ENCODE peak calls at places on chromosomes 11 and 22, in four cellular contexts. I, F, G and D are unnamed samples.

GRCh38 chr11:70826541-70826943 is 425.8 kb downstream of the SHANK2 start:
- DNase-seq in I (no peak), F (no peak), G (no peak), D (no peak)

GRCh38 chr22:48663297-48663696 is 1164.4 kb downstream of the BRD1 start:
- DNase-seq in I (peak; percentile 44), F (peak; percentile 55), G (no peak), D (peak; percentile 7)

GRCh38 chr11:119381186-119381988 is at the start of gene USP2:
- DNase-seq in I (peak; percentile 93), F (peak; percentile 95), G (peak; percentile 78), D (peak; percentile 93)

GRCh38 chr22:42960146-42960509 is 54.8 kb downstream of the PACSIN2 start:
- DNase-seq in I (peak; percentile 38), F (no peak), G (no peak), D (no peak)

GRCh38 chr22:28141614-28142013 is 222.6 kb upstream of the PITPNB start:
- DNase-seq in I (no peak), F (no peak), G (no peak), D (no peak)

GRCh38 chr11:12088047-12088481 is 22.3 kb upstream of the MICAL2 start:
- DNase-seq in I (no peak), F (peak; percentile 34), G (no peak), D (no peak)

GRCh38 chr11:206516-207212 is 535 bp downstream of the BET1L start:
- DNase-seq in I (no peak), F (peak; percentile 39), G (no peak), D (no peak)

GRCh38 chr22:25546242-25546641 is 18.2 kb upstream of the GRK3 start:
- DNase-seq in I (no peak), F (no peak), G (no peak), D (no peak)

GRCh38 chr22:19215360-19215759 is 36.8 kb upstream of the SLC25A1 start:
- DNase-seq in I (no peak), F (no peak), G (no peak), D (no peak)

GRCh38 chr11:76947790-76948189 is 86.4 kb upstream of the B3GNT6 start:
- DNase-seq in I (no peak), F (no peak), G (no peak), D (no peak)
- TF ChIP-seq TCF7L2 in I (no peak), F (no peak), G (no peak), D (no peak)

DNA sequence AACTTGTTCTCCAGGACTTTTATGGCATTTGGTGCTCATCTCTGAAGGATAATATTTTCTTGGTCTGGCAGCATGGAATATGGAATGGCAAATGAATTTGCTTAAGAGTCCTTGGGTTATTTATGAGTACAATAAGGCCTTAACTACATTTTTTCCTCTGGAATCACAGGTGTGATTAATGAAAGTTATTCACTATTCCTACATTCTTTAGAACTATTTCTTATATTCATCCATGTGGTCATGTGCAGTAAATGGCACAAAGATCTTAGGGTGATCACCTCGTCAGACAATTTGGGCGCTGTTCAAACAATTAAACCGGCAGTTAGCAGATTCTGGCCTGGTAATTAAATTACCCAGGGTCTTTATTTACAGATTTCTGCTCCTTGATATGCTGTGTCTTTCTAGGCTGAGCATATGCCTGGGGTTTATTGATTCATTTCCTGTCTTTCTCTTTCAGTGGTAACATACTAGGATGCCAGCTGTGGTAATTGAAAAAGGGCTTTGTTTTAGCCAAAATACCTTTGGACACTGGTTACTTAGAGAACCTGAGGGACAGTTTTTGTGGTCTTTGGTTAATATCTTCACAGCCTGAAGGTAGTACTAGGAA is 31.6 kb downstream of the SIK2 start:
- DNase-seq in I (peak; percentile 51), F (no peak), G (no peak), D (no peak)
- TF ChIP-seq TCF7L2 in I (no peak), F (no peak), G (no peak), D (no peak)

DNA sequence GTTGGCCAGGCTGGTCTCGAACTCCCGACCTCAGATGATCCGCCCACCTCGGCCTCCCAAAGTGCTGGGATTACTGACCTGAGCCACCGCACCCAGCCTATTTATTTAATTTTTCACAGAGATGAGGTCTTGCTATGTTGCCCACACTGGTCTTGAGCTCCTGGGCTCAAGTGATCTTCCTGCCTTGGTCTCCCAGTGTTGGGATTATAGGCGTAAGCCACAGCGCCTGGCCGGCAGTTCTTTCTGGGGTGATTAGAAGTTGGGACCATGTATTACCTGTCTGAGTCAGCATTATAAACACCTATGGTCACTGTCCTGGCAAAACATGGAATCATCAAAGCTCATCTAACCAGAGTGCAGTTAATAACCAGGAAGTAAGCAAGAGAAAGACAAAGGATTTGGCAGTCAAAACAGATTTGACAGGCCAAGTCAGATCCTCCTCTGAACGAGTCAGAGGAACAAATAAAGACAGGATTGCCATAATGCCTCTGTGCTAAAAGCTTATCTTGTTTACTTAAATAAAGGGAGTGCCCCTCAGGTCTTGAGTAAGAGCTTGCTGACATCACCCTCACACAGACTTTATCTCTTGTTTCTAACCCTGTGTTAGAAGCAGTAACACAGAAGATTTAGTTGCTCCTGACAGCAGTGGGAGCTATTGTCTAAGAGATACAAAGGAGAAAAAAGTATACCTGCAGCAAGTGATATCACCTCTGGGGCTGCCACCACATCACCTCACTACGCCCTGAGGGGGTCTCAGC is 3.7 kb downstream of the SERPIND1 start:
- DNase-seq in I (peak; percentile 99), F (peak; percentile 97), G (no peak), D (peak; percentile 70)
- TF ChIP-seq TCF7L2 in I (no peak), F (no peak), G (no peak), D (no peak)

GRCh38 chr22:50705219-50705691 is 32.6 kb downstream of the SHANK3 start:
- DNase-seq in I (no peak), F (peak; percentile 62), G (no peak), D (no peak)
- TF ChIP-seq TCF7L2 in I (no peak), F (no peak), G (no peak), D (no peak)

GRCh38 chr11:106133529-106133928 is 56.1 kb downstream of the AASDHPPT start:
- DNase-seq in I (no peak), F (no peak), G (no peak), D (no peak)
- TF ChIP-seq TCF7L2 in I (no peak), F (no peak), G (no peak), D (no peak)

GRCh38 chr11:35523351-35523768 is 2.1 kb downstream of the PAMR1 start:
- DNase-seq in I (no peak), F (no peak), G (no peak), D (no peak)
- TF ChIP-seq TCF7L2 in I (no peak), F (no peak), G (no peak), D (no peak)

GRCh38 chr22:30894371-30894740 is 74.2 kb downstream of the MORC2 start:
- DNase-seq in I (no peak), F (peak; percentile 1), G (no peak), D (no peak)

GRCh38 chr22:30891781-30892180 is 76.8 kb downstream of the MORC2 start:
- DNase-seq in I (no peak), F (no peak), G (no peak), D (no peak)

GRCh38 chr22:30892731-30893221 is 75.8 kb downstream of the MORC2 start:
- DNase-seq in I (no peak), F (no peak), G (no peak), D (no peak)

GRCh38 chr22:30892286-30892685 is 76.3 kb downstream of the MORC2 start:
- DNase-seq in I (no peak), F (no peak), G (no peak), D (no peak)

GRCh38 chr22:30893434-30894370 is 74.9 kb downstream of the MORC2 start:
- DNase-seq in I (no peak), F (peak; percentile 1), G (no peak), D (no peak)
- TF ChIP-seq TCF7L2 in I (no peak), F (no peak), G (no peak), D (no peak)

DNA sequence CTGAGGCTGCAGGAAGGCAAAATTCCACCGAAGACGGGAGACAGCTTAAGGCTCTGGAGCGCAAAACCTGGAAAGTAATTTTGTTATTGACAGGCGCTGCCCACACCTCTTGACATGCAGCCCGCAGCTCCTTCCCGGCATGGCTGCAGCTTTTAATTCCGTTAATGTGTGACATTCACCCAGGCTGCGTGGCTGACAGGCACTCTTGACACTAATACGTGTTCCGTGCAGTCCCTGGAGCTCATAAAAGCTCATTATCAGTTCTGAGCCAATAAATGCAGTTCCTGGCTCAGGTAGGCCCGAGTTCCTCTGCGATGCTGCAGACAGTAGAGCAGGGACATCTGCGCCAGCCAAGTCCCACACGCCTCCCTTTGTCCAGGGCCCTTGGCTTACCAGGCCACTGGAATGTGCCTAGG is 34.8 kb downstream of the TSPAN18 start:
- DNase-seq in I (no peak), F (no peak), G (no peak), D (no peak)
- TF ChIP-seq TCF7L2 in I (no peak), F (no peak), G (no peak), D (no peak)